ENCODE peak calls at places on chromosomes 12 and 14, in four cellular contexts. X is dorsolateral prefrontal cortex, B is psoas muscle, P is breast epithelium. K is an unnamed sample.
A peak's percentile ranks its signal among the peaks of the same experiment; 100 is the strongest.

GRCh38 chr12:113187588-113187987 is 2.1 kb downstream of the RITA1 start:
- DNase-seq in X (no peak), B (no peak), P (no peak), K (no peak)

GRCh38 chr12:26795899-26796298 is 37.1 kb downstream of the ITPR2 start:
- DNase-seq in X (no peak), B (no peak), P (no peak), K (no peak)

GRCh38 chr12:67034110-67034879 is 234.9 kb upstream of the CAND1 start:
- DNase-seq in X (no peak), B (no peak), P (no peak), K (no peak)

GRCh38 chr12:93784339-93785086 is 107.3 kb downstream of the CRADD start:
- DNase-seq in X (no peak), B (peak; percentile 77), P (no peak), K (peak; percentile 88)

GRCh38 chr12:72074956-72075355 is 136.3 kb downstream of the TPH2 start:
- DNase-seq in X (no peak), B (no peak), P (no peak), K (no peak)

GRCh38 chr12:70849265-70849960 is 71.1 kb downstream of the PTPRR start:
- DNase-seq in X (no peak), B (no peak), P (no peak), K (no peak)

GRCh38 chr12:113660941-113661340 is 189.3 kb upstream of the LHX5 start:
- DNase-seq in X (no peak), B (no peak), P (no peak), K (no peak)

GRCh38 chr14:54788701-54789100 is 113.9 kb downstream of the GCH1 start:
- DNase-seq in X (no peak), B (no peak), P (no peak), K (no peak)

GRCh38 chr12:9345163-9345562 is 137.0 kb upstream of the PZP start:
- DNase-seq in X (no peak), B (no peak), P (no peak), K (no peak)

GRCh38 chr14:58637391-58638230 is at the start of gene DACT1:
- DNase-seq in X (peak; percentile 44), B (peak; percentile 74), P (no peak), K (peak; percentile 2)

GRCh38 chr14:105367116-105368031 is 31.0 kb upstream of the TEX22 start:
- DNase-seq in X (no peak), B (no peak), P (no peak), K (no peak)

GRCh38 chr14:72747652-72748051 is 146.2 kb downstream of the DPF3 start:
- DNase-seq in X (no peak), B (no peak), P (no peak), K (no peak)

GRCh38 chr14:89855961-89856360 is 98.6 kb downstream of the EFCAB11 start:
- DNase-seq in X (no peak), B (no peak), P (no peak), K (no peak)

GRCh38 chr12:52231305-52232232 is 1.5 kb upstream of the KRT7 start:
- DNase-seq in X (no peak), B (peak; percentile 36), P (peak; percentile 59), K (no peak)

GRCh38 chr12:52280319-52280795 is 5.9 kb downstream of the KRT86 start:
- DNase-seq in X (no peak), B (peak; percentile 64), P (peak; percentile 81), K (no peak)

GRCh38 chr12:68198490-68199086 is 27.0 kb downstream of the IL26 start:
- DNase-seq in X (no peak), B (no peak), P (no peak), K (no peak)

GRCh38 chr14:87491816-87492215 is 501.2 kb downstream of the GALC start:
- DNase-seq in X (no peak), B (no peak), P (no peak), K (no peak)

GRCh38 chr12:31206038-31206670 is 119.8 kb downstream of the SINHCAF start:
- DNase-seq in X (no peak), B (no peak), P (no peak), K (no peak)
- H3K4me3 ChIP-seq in X (no peak overlapping the region), B (no peak overlapping the region), P (no peak overlapping the region), K (no peak overlapping the region)

GRCh38 chr12:95551305-95551704 is at the start of gene USP44:
- DNase-seq in X (no peak), B (no peak), P (no peak), K (peak; percentile 82)
- H3K4me3 ChIP-seq in X (no peak within 1 kb of the TSS), B (no peak within 1 kb of the TSS), P (no peak within 1 kb of the TSS), K (peak within 1 kb of the TSS; percentile 77)

GRCh38 chr12:14741153-14741552 is 44.8 kb upstream of the GUCY2C start:
- DNase-seq in X (no peak), B (no peak), P (no peak), K (no peak)

GRCh38 chr12:14741942-14742341 is 45.5 kb upstream of the GUCY2C start:
- DNase-seq in X (no peak), B (no peak), P (no peak), K (no peak)

DNA sequence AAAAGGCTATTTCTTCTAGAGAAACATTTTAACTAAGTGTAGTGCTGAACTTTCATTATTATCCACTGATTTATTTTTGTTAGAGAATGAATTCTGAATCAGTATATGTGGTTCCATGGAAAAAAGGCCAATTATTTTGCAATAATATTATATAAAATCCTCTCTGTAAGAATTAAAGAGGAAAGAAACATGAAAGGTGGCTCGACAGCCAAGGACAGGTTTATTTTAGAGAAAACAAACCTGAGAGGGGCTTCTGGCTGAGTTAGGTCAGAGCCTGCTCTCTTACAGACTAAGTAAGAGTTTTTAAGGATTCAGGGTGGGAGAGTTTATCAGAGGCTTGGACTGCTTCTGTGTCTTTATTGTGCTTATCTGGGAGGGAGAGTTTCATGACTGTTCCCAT is 46.7 kb upstream of the GUCY2C start:
- DNase-seq in X (no peak), B (no peak), P (no peak), K (no peak)
- H3K4me3 ChIP-seq in X (no peak overlapping the region), B (no peak overlapping the region), P (no peak overlapping the region), K (no peak overlapping the region)

DNA sequence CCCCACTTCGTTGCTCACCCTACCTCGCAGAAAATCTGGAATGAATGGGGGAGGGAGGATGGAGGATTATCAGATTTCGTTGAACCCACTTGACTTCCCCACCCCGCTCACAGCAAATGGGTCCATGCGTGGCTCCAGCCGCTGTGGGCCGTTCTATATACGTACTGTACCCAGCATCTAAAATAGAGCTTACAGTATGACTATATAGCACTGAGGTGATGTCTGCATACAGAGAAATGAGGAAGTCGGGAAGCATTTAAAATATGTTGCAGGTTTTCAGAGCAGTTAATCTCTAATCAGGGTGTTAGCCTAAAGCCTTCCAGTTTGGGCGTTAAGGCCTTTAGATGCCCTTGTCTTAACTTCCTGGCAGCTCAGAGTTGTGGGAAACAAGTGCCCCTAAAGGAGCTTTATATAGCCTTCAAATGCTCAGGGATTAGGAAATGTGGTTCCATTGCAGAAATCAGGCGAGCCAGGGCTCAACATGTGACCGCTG is 1.4 kb downstream of the BICDL1 start:
- DNase-seq in X (no peak), B (no peak), P (no peak), K (no peak)
- H3K4me3 ChIP-seq in X (peak overlapping the region; percentile 44), B (no peak overlapping the region), P (peak overlapping the region; percentile 60), K (peak overlapping the region; percentile 37)

GRCh38 chr12:4202918-4203317 is 70.6 kb upstream of the CCND2 start:
- DNase-seq in X (no peak), B (no peak), P (no peak), K (no peak)
- H3K4me3 ChIP-seq in X (no peak overlapping the region), B (no peak overlapping the region), P (no peak overlapping the region), K (no peak overlapping the region)

DNA sequence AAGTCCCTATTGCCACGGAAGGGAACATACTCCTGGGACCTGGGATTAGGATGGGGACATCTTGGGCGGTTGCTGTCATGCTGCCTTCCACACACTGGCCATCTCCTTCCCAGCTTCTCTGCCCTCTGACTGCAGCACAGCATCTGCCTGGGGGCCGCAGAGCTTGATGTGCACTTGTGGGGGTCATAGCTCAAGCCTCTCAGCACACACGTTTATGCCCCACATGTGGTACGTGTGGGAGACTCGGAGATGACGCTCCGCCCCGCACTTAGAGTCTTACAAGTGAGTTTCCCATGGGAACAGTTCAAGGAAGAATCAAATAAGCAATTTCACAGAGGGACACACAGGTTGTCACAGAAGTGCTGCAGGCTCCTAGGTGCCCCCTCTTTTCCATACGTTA is 8.6 kb downstream of the ACADS start:
- DNase-seq in X (no peak), B (no peak), P (no peak), K (no peak)
- H3K4me3 ChIP-seq in X (no peak overlapping the region), B (no peak overlapping the region), P (no peak overlapping the region), K (no peak overlapping the region)

K was measured in Jurkat, Clone E6-1.